ENCODE peak calls at places on chromosomes 11 and 22, in ten cellular contexts. One of them, this sample, is unnamed.

GRCh38 chr22:36395061-36395849 is 7.5 kb upstream of the MYH9 start:
- DNase-seq in WERI-Rb-1: no peak
- DNase-seq in sigmoid colon: no peak
- DNase-seq in MCF 10A: no peak
- DNase-seq in PC-3: peak; percentile 35
- DNase-seq in PC-9: peak; percentile 67
- DNase-seq in breast epithelium: peak; percentile 60
- DNase-seq in upper lobe of left lung: peak; percentile 50
- DNase-seq in AG04450: no peak
- DNase-seq in IMR-90: no peak
- DNase-seq in this sample: no peak

GRCh38 chr11:72522186-72522585 is 87.9 kb upstream of the CLPB start:
- DNase-seq in WERI-Rb-1: no peak
- DNase-seq in sigmoid colon: no peak
- DNase-seq in MCF 10A: no peak
- DNase-seq in PC-3: no peak
- DNase-seq in PC-9: peak; percentile 32
- DNase-seq in breast epithelium: no peak
- DNase-seq in upper lobe of left lung: no peak
- DNase-seq in AG04450: no peak
- DNase-seq in IMR-90: no peak
- DNase-seq in this sample: no peak

GRCh38 chr22:37508431-37508963 is 10.7 kb downstream of the CARD10 start:
- DNase-seq in WERI-Rb-1: peak; percentile 80
- DNase-seq in sigmoid colon: no peak
- DNase-seq in MCF 10A: no peak
- DNase-seq in PC-3: no peak
- DNase-seq in PC-9: peak; percentile 59
- DNase-seq in breast epithelium: no peak
- DNase-seq in upper lobe of left lung: no peak
- DNase-seq in AG04450: no peak
- DNase-seq in IMR-90: no peak
- DNase-seq in this sample: no peak

GRCh38 chr11:15779518-15779917 is 576.8 kb downstream of the SOX6 start:
- DNase-seq in WERI-Rb-1: no peak
- DNase-seq in sigmoid colon: no peak
- DNase-seq in MCF 10A: no peak
- DNase-seq in PC-3: no peak
- DNase-seq in PC-9: no peak
- DNase-seq in breast epithelium: no peak
- DNase-seq in upper lobe of left lung: no peak
- DNase-seq in AG04450: no peak
- DNase-seq in IMR-90: peak; percentile 19
- DNase-seq in this sample: no peak

GRCh38 chr11:73229321-73230275 is 11.5 kb downstream of the P2RY2 start:
- DNase-seq in WERI-Rb-1: peak; percentile 69
- DNase-seq in sigmoid colon: peak; percentile 44
- DNase-seq in MCF 10A: no peak
- DNase-seq in PC-3: no peak
- DNase-seq in PC-9: no peak
- DNase-seq in breast epithelium: peak; percentile 47
- DNase-seq in upper lobe of left lung: peak; percentile 20
- DNase-seq in AG04450: no peak
- DNase-seq in IMR-90: no peak
- DNase-seq in this sample: no peak

GRCh38 chr11:33735166-33735425 is 1.1 kb downstream of the CD59 start:
- DNase-seq in WERI-Rb-1: no peak
- DNase-seq in sigmoid colon: no peak
- DNase-seq in MCF 10A: no peak
- DNase-seq in PC-3: no peak
- DNase-seq in PC-9: no peak
- DNase-seq in breast epithelium: no peak
- DNase-seq in upper lobe of left lung: peak; percentile 41
- DNase-seq in AG04450: no peak
- DNase-seq in IMR-90: no peak
- DNase-seq in this sample: no peak

GRCh38 chr22:47631571-47632102 is 869.2 kb downstream of the TBC1D22A start:
- DNase-seq in WERI-Rb-1: no peak
- DNase-seq in sigmoid colon: no peak
- DNase-seq in MCF 10A: no peak
- DNase-seq in PC-3: peak; percentile 91
- DNase-seq in PC-9: peak; percentile 91
- DNase-seq in breast epithelium: no peak
- DNase-seq in upper lobe of left lung: no peak
- DNase-seq in AG04450: no peak
- DNase-seq in IMR-90: no peak
- DNase-seq in this sample: no peak

GRCh38 chr11:71252782-71253730 is 679 bp upstream of the SHANK2 start:
- DNase-seq in WERI-Rb-1: peak; percentile 58
- DNase-seq in sigmoid colon: no peak
- DNase-seq in MCF 10A: no peak
- DNase-seq in PC-3: peak; percentile 87
- DNase-seq in PC-9: peak; percentile 95
- DNase-seq in breast epithelium: peak; percentile 52
- DNase-seq in upper lobe of left lung: peak; percentile 65
- DNase-seq in AG04450: no peak
- DNase-seq in IMR-90: peak; percentile 68
- DNase-seq in this sample: no peak

GRCh38 chr11:14309425-14310192 is 49.4 kb downstream of the RRAS2 start:
- DNase-seq in WERI-Rb-1: no peak
- DNase-seq in sigmoid colon: no peak
- DNase-seq in MCF 10A: no peak
- DNase-seq in PC-3: no peak
- DNase-seq in PC-9: no peak
- DNase-seq in breast epithelium: no peak
- DNase-seq in upper lobe of left lung: no peak
- DNase-seq in AG04450: no peak
- DNase-seq in IMR-90: no peak
- DNase-seq in this sample: no peak

GRCh38 chr11:14306481-14306880 is 52.5 kb downstream of the RRAS2 start:
- DNase-seq in WERI-Rb-1: no peak
- DNase-seq in sigmoid colon: no peak
- DNase-seq in MCF 10A: no peak
- DNase-seq in PC-3: peak; percentile 30
- DNase-seq in PC-9: no peak
- DNase-seq in breast epithelium: no peak
- DNase-seq in upper lobe of left lung: no peak
- DNase-seq in AG04450: no peak
- DNase-seq in IMR-90: no peak
- DNase-seq in this sample: no peak

GRCh38 chr11:14310696-14311095 is 48.3 kb downstream of the RRAS2 start:
- DNase-seq in WERI-Rb-1: no peak
- DNase-seq in sigmoid colon: no peak
- DNase-seq in MCF 10A: no peak
- DNase-seq in PC-3: no peak
- DNase-seq in PC-9: no peak
- DNase-seq in breast epithelium: no peak
- DNase-seq in upper lobe of left lung: no peak
- DNase-seq in AG04450: no peak
- DNase-seq in IMR-90: peak; percentile 49
- DNase-seq in this sample: no peak

GRCh38 chr11:14308897-14309387 is 50.0 kb downstream of the RRAS2 start:
- DNase-seq in WERI-Rb-1: no peak
- DNase-seq in sigmoid colon: no peak
- DNase-seq in MCF 10A: no peak
- DNase-seq in PC-3: no peak
- DNase-seq in PC-9: no peak
- DNase-seq in breast epithelium: no peak
- DNase-seq in upper lobe of left lung: no peak
- DNase-seq in AG04450: no peak
- DNase-seq in IMR-90: no peak
- DNase-seq in this sample: no peak

GRCh38 chr11:14308114-14308896 is 50.7 kb downstream of the RRAS2 start:
- DNase-seq in WERI-Rb-1: no peak
- DNase-seq in sigmoid colon: no peak
- DNase-seq in MCF 10A: peak; percentile 65
- DNase-seq in PC-3: peak; percentile 62
- DNase-seq in PC-9: no peak
- DNase-seq in breast epithelium: no peak
- DNase-seq in upper lobe of left lung: no peak
- DNase-seq in AG04450: no peak
- DNase-seq in IMR-90: peak; percentile 58
- DNase-seq in this sample: no peak
- TF ChIP-seq CTCF in WERI-Rb-1: peak; percentile 42
- TF ChIP-seq CTCF in sigmoid colon: no peak
- TF ChIP-seq CTCF in MCF 10A: peak; percentile 42
- TF ChIP-seq CTCF in PC-3: peak; percentile 69
- TF ChIP-seq CTCF in PC-9: peak; percentile 56
- TF ChIP-seq CTCF in breast epithelium: peak; percentile 17
- TF ChIP-seq CTCF in upper lobe of left lung: peak; percentile 16
- TF ChIP-seq CTCF in AG04450: peak; percentile 73
- TF ChIP-seq CTCF in IMR-90: peak; percentile 58
- TF ChIP-seq CTCF in this sample: peak; percentile 72

GRCh38 chr11:8636127-8636526 is 42.1 kb upstream of the STK33 start:
- DNase-seq in WERI-Rb-1: no peak
- DNase-seq in sigmoid colon: no peak
- DNase-seq in MCF 10A: no peak
- DNase-seq in PC-3: no peak
- DNase-seq in PC-9: no peak
- DNase-seq in breast epithelium: no peak
- DNase-seq in upper lobe of left lung: no peak
- DNase-seq in AG04450: no peak
- DNase-seq in IMR-90: no peak
- DNase-seq in this sample: no peak

GRCh38 chr11:8641332-8641731 is 41.1 kb downstream of the TRIM66 start:
- DNase-seq in WERI-Rb-1: no peak
- DNase-seq in sigmoid colon: no peak
- DNase-seq in MCF 10A: no peak
- DNase-seq in PC-3: no peak
- DNase-seq in PC-9: no peak
- DNase-seq in breast epithelium: no peak
- DNase-seq in upper lobe of left lung: no peak
- DNase-seq in AG04450: no peak
- DNase-seq in IMR-90: no peak
- DNase-seq in this sample: no peak

GRCh38 chr11:8639655-8640054 is 42.8 kb downstream of the TRIM66 start:
- DNase-seq in WERI-Rb-1: no peak
- DNase-seq in sigmoid colon: no peak
- DNase-seq in MCF 10A: no peak
- DNase-seq in PC-3: no peak
- DNase-seq in PC-9: no peak
- DNase-seq in breast epithelium: no peak
- DNase-seq in upper lobe of left lung: no peak
- DNase-seq in AG04450: no peak
- DNase-seq in IMR-90: no peak
- DNase-seq in this sample: no peak

GRCh38 chr11:8640305-8640932 is 42.0 kb downstream of the TRIM66 start:
- DNase-seq in WERI-Rb-1: no peak
- DNase-seq in sigmoid colon: no peak
- DNase-seq in MCF 10A: no peak
- DNase-seq in PC-3: no peak
- DNase-seq in PC-9: no peak
- DNase-seq in breast epithelium: no peak
- DNase-seq in upper lobe of left lung: no peak
- DNase-seq in AG04450: no peak
- DNase-seq in IMR-90: no peak
- DNase-seq in this sample: no peak

GRCh38 chr11:8638300-8638699 is 44.2 kb downstream of the TRIM66 start:
- DNase-seq in WERI-Rb-1: no peak
- DNase-seq in sigmoid colon: no peak
- DNase-seq in MCF 10A: no peak
- DNase-seq in PC-3: no peak
- DNase-seq in PC-9: no peak
- DNase-seq in breast epithelium: no peak
- DNase-seq in upper lobe of left lung: no peak
- DNase-seq in AG04450: no peak
- DNase-seq in IMR-90: peak; percentile 45
- DNase-seq in this sample: no peak
- TF ChIP-seq CTCF in WERI-Rb-1: no peak
- TF ChIP-seq CTCF in sigmoid colon: no peak
- TF ChIP-seq CTCF in MCF 10A: no peak
- TF ChIP-seq CTCF in PC-3: no peak
- TF ChIP-seq CTCF in PC-9: no peak
- TF ChIP-seq CTCF in breast epithelium: no peak
- TF ChIP-seq CTCF in upper lobe of left lung: no peak
- TF ChIP-seq CTCF in AG04450: no peak
- TF ChIP-seq CTCF in IMR-90: no peak
- TF ChIP-seq CTCF in this sample: no peak

DNA sequence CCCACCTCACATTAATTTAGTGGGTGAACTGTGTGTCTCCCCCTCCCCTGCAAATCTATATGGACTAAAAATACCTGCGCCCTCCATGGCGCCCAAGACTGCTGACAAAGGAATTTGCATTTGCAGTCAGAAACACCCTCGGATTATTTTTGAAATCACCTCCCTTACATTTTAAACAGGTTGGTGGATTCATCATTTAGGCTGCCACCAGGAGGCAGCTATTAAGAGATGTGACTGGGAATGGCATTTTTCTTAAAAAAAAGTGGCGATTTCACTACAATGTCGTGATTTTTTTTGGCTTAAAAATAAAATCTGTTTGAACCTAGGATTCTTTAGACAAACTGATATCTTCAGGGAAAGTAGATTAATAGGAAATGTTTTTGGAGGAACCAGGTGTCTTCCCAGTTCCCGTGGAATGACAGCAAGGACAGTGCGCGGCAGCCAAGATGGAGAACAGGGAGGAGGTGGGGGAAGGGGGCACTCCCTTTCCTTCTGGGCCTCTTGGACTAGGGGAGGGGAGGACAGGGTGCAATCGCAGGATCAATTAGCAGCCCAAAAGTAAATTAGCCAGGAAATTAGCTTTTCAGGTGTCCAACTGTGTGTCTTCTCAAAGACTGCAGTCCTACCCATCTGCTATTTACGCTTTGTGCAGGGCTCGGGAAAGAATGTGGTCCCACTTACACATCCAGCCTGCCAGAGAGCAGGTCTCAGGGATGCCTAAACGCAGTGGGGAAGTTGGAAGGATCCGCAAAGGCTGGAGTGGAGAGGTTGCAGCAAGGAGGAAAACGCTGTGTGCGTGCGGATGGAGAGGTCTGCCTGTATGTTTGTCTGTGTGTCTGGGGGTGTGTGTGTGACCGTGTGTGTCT is 496.4 kb downstream of the NTM start:
- DNase-seq in WERI-Rb-1: no peak
- DNase-seq in sigmoid colon: no peak
- DNase-seq in MCF 10A: no peak
- DNase-seq in PC-3: no peak
- DNase-seq in PC-9: no peak
- DNase-seq in breast epithelium: no peak
- DNase-seq in upper lobe of left lung: no peak
- DNase-seq in AG04450: no peak
- DNase-seq in IMR-90: no peak
- DNase-seq in this sample: no peak
- TF ChIP-seq CTCF in WERI-Rb-1: no peak
- TF ChIP-seq CTCF in sigmoid colon: no peak
- TF ChIP-seq CTCF in MCF 10A: no peak
- TF ChIP-seq CTCF in PC-3: peak; percentile 41
- TF ChIP-seq CTCF in PC-9: no peak
- TF ChIP-seq CTCF in breast epithelium: no peak
- TF ChIP-seq CTCF in upper lobe of left lung: no peak
- TF ChIP-seq CTCF in AG04450: no peak
- TF ChIP-seq CTCF in IMR-90: peak; percentile 22
- TF ChIP-seq CTCF in this sample: no peak

GRCh38 chr11:62922653-62923371 is 1.6 kb upstream of the CHRM1 start:
- DNase-seq in WERI-Rb-1: no peak
- DNase-seq in sigmoid colon: no peak
- DNase-seq in MCF 10A: no peak
- DNase-seq in PC-3: no peak
- DNase-seq in PC-9: no peak
- DNase-seq in breast epithelium: peak; percentile 48
- DNase-seq in upper lobe of left lung: no peak
- DNase-seq in AG04450: no peak
- DNase-seq in IMR-90: no peak
- DNase-seq in this sample: peak; percentile 76
- TF ChIP-seq CTCF in WERI-Rb-1: peak; percentile 55
- TF ChIP-seq CTCF in sigmoid colon: no peak
- TF ChIP-seq CTCF in MCF 10A: peak; percentile 38
- TF ChIP-seq CTCF in PC-3: peak; percentile 45
- TF ChIP-seq CTCF in PC-9: peak; percentile 32
- TF ChIP-seq CTCF in breast epithelium: no peak
- TF ChIP-seq CTCF in upper lobe of left lung: no peak
- TF ChIP-seq CTCF in AG04450: peak; percentile 55
- TF ChIP-seq CTCF in IMR-90: peak; percentile 40
- TF ChIP-seq CTCF in this sample: peak; percentile 23

This sample was measured in GM10248.